ENCODE peak calls at places on chromosomes 5 and 9, in seven cellular contexts. Y, K, O, Z, V, X and P are unnamed samples. For H3K27me3, the result is how much of the 10 kb centered on the place peaks cover.

GRCh38 chr5:73534001-73534547 is 31.4 kb downstream of the ANKRA2 start:
- DNase-seq in Z (no peak), V (no peak), X (no peak), Y (no peak), O (no peak), K (no peak), P (no peak)

GRCh38 chr9:21415492-21416267 is 6.8 kb downstream of the IFNA8 start:
- DNase-seq in O (peak), K (no peak), V (no peak), X (no peak), Z (no peak), Y (peak), P (no peak)

GRCh38 chr5:16931334-16932110 is 4.6 kb downstream of the MYO10 start:
- DNase-seq in Z (no peak), Y (peak), K (no peak), O (peak), V (no peak), X (peak), P (no peak)

GRCh38 chr9:22483528-22484060 is 37.0 kb downstream of the DMRTA1 start:
- DNase-seq in V (no peak), K (no peak), Z (no peak), Y (no peak), X (no peak), O (no peak), P (no peak)

GRCh38 chr5:79448336-79448735 is 65.6 kb downstream of the HOMER1 start:
- DNase-seq in Y (no peak), K (no peak), Z (no peak), V (no peak), X (peak), O (no peak), P (no peak)

GRCh38 chr9:123069010-123069481 is 35.6 kb downstream of the GPR21 start:
- DNase-seq in O (no peak), Y (no peak), K (no peak), Z (no peak), V (no peak), X (peak), P (no peak)

GRCh38 chr5:12272389-12272788 is 368.1 kb upstream of the CTNND2 start:
- DNase-seq in V (no peak), O (no peak), Z (no peak), X (no peak), K (no peak), Y (no peak), P (no peak)

GRCh38 chr5:91176288-91177016 is 206.7 kb downstream of the ARRDC3 start:
- DNase-seq in O (no peak), X (no peak), K (no peak), V (no peak), Z (no peak), Y (no peak), P (no peak)

GRCh38 chr5:161219816-161220215 is 326.7 kb downstream of the GABRB2 start:
- DNase-seq in V (no peak), K (no peak), O (no peak), Z (no peak), X (no peak), Y (no peak), P (no peak)

GRCh38 chr9:129278391-129279237 is 100.6 kb upstream of the IER5L start:
- DNase-seq in X (no peak), O (peak), V (peak), Y (peak), K (no peak), Z (peak), P (peak)

GRCh38 chr5:138953370-138954256 is 78.5 kb upstream of the LRRTM2 start:
- DNase-seq in V (peak), Z (peak), Y (peak), K (peak), X (peak), O (peak), P (peak)

GRCh38 chr9:127611796-127612790 is at the start of gene STXBP1:
- DNase-seq in X (peak), K (peak), V (peak), Z (peak), O (peak), Y (peak), P (peak)

GRCh38 chr5:167820266-167820988 is 471.0 kb upstream of the WWC1 start:
- DNase-seq in Y (no peak), V (no peak), Z (no peak), X (no peak), O (no peak), K (no peak), P (no peak)

GRCh38 chr5:151721087-151721646 is 34.5 kb upstream of the SPARC start:
- DNase-seq in X (no peak), K (no peak), O (no peak), Z (no peak), Y (no peak), V (no peak), P (no peak)

GRCh38 chr5:4642525-4642924 is 497.6 kb upstream of the ADAMTS16 start:
- DNase-seq in K (no peak), Z (no peak), O (no peak), Y (no peak), X (no peak), V (no peak), P (no peak)

GRCh38 chr5:126004636-126005035 is 418.6 kb upstream of the GRAMD2B start:
- DNase-seq in Y (no peak), X (no peak), Z (no peak), O (no peak), V (no peak), K (no peak), P (no peak)

GRCh38 chr5:111810087-111810486 is 53.1 kb upstream of the NREP start:
- DNase-seq in O (peak), Y (no peak), Z (no peak), V (no peak), K (no peak), X (peak), P (no peak)

GRCh38 chr9:132864691-132865090 is 13.4 kb downstream of the AK8 start:
- DNase-seq in X (no peak), Z (no peak), Y (no peak), K (no peak), O (no peak), V (no peak), P (no peak)

GRCh38 chr9:132864277-132864676 is 13.8 kb downstream of the AK8 start:
- DNase-seq in X (no peak), V (no peak), Y (no peak), O (no peak), Z (no peak), K (no peak), P (no peak)

GRCh38 chr9:132875159-132875558 is 2.9 kb downstream of the AK8 start:
- DNase-seq in K (no peak), V (no peak), X (no peak), Y (no peak), O (no peak), Z (no peak), P (no peak)

GRCh38 chr9:132873403-132873802 is 4.7 kb downstream of the AK8 start:
- DNase-seq in V (no peak), O (no peak), Z (no peak), X (no peak), K (no peak), Y (no peak), P (no peak)

GRCh38 chr9:132869266-132869665 is 8.8 kb downstream of the AK8 start:
- DNase-seq in O (no peak), V (no peak), Y (no peak), K (no peak), X (no peak), Z (no peak), P (no peak)
- H3K27me3 ChIP-seq in O (under half), V (under half), Y (under half), K (under half), X (under half), Z (under half), P (under half)

GRCh38 chr5:176425138-176425537 is 8.8 kb upstream of the CLTB start:
- DNase-seq in K (no peak), O (no peak), V (no peak), X (no peak), Z (no peak), Y (no peak), P (no peak)

GRCh38 chr5:176432707-176433106 is 15.5 kb upstream of the FAF2 start:
- DNase-seq in V (no peak), X (no peak), Z (no peak), Y (no peak), O (no peak), K (no peak), P (no peak)

GRCh38 chr5:176425791-176426190 is 9.5 kb upstream of the CLTB start:
- DNase-seq in O (no peak), X (no peak), V (no peak), Y (no peak), K (no peak), Z (no peak), P (no peak)

GRCh38 chr5:176427971-176428370 is 11.6 kb upstream of the CLTB start:
- DNase-seq in V (no peak), K (no peak), O (no peak), X (no peak), Y (no peak), Z (no peak), P (no peak)

GRCh38 chr5:176429972-176430371 is 13.6 kb upstream of the CLTB start:
- DNase-seq in Y (no peak), V (no peak), O (no peak), K (no peak), X (no peak), Z (no peak), P (no peak)
- H3K4me3 ChIP-seq in Y (no peak), V (no peak), O (no peak), K (no peak), X (no peak), Z (no peak), P (no peak)

GRCh38 chr5:107487056-107487461 is 183.7 kb downstream of the EFNA5 start:
- DNase-seq in X (peak), O (no peak), V (no peak), K (no peak), Z (no peak), Y (no peak), P (no peak)
- H3K27ac ChIP-seq in X (peak), O (no peak), V (no peak), K (no peak), Z (no peak), Y (no peak), P (no peak)

DNA sequence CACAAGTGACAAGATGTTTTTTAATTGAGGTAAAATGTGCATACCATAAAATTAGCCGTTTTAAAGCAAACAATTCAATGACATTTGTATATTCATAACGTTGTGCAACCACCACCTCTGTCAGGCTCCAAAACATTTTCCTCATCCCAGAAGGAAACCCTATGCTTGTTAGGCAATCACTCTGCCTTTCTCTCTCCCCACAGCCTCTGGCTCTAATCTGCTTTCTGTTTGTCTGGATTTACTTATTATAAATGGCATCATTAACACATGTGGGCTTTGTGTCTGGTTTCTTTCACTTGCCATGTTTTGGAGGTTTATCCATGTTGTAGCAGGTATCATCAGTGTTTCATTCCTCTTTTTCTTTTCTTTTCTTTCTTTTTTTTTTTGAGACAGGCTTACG is 1.4 kb upstream of the N4BP3 start:
- DNase-seq in Z (no peak), X (peak), V (no peak), Y (no peak), K (no peak), O (no peak), P (no peak)
- H3K27me3 ChIP-seq in Z (under half), X (under half), V (half or more), Y (under half), K (under half), O (half or more), P (under half)